ENCODE peak calls at places on chromosome 21, in seven cellular contexts. One of them, this sample, is unnamed.

GRCh38 chr21:26169611-26170470 is 729 bp downstream of the APP start:
- DNase-seq in SK-N-SH: peak; percentile 83
- DNase-seq in HCT116: peak; percentile 16
- DNase-seq in GM12878: no peak
- DNase-seq in K562: no peak
- DNase-seq in HepG2: no peak
- DNase-seq in H1: no peak
- DNase-seq in this sample: peak; percentile 51

GRCh38 chr21:21383126-21383525 is 384.9 kb downstream of the NCAM2 start:
- DNase-seq in SK-N-SH: no peak
- DNase-seq in HCT116: no peak
- DNase-seq in H1: no peak
- DNase-seq in K562: no peak
- DNase-seq in HepG2: no peak
- DNase-seq in GM12878: no peak
- DNase-seq in this sample: no peak

GRCh38 chr21:35070436-35070835 is 21.3 kb upstream of the RUNX1 start:
- DNase-seq in H1: no peak
- DNase-seq in HCT116: no peak
- DNase-seq in HepG2: no peak
- DNase-seq in SK-N-SH: no peak
- DNase-seq in GM12878: no peak
- DNase-seq in K562: no peak
- DNase-seq in this sample: no peak

GRCh38 chr21:38349111-38349746 is 92.4 kb downstream of the KCNJ15 start:
- DNase-seq in HepG2: no peak
- DNase-seq in HCT116: no peak
- DNase-seq in H1: no peak
- DNase-seq in SK-N-SH: no peak
- DNase-seq in K562: no peak
- DNase-seq in GM12878: no peak
- DNase-seq in this sample: no peak

GRCh38 chr21:25862596-25862995 is 127.8 kb downstream of the GABPA start:
- DNase-seq in GM12878: no peak
- DNase-seq in K562: peak; percentile 52
- DNase-seq in HCT116: peak; percentile 18
- DNase-seq in SK-N-SH: no peak
- DNase-seq in HepG2: peak; percentile 12
- DNase-seq in H1: no peak
- DNase-seq in this sample: no peak

GRCh38 chr21:42581676-42582371 is 68.2 kb downstream of the SLC37A1 start:
- DNase-seq in GM12878: no peak
- DNase-seq in H1: no peak
- DNase-seq in SK-N-SH: no peak
- DNase-seq in HepG2: no peak
- DNase-seq in HCT116: no peak
- DNase-seq in K562: no peak
- DNase-seq in this sample: no peak

GRCh38 chr21:45533731-45534571 is 8.3 kb downstream of the SLC19A1 start:
- DNase-seq in HCT116: no peak
- DNase-seq in GM12878: no peak
- DNase-seq in SK-N-SH: no peak
- DNase-seq in H1: no peak
- DNase-seq in HepG2: no peak
- DNase-seq in K562: no peak
- DNase-seq in this sample: no peak

GRCh38 chr21:34889287-34889536 is 159.9 kb downstream of the RUNX1 start:
- DNase-seq in HepG2: peak; percentile 9
- DNase-seq in K562: no peak
- DNase-seq in GM12878: no peak
- DNase-seq in H1: no peak
- DNase-seq in SK-N-SH: no peak
- DNase-seq in HCT116: no peak
- DNase-seq in this sample: peak; percentile 58

GRCh38 chr21:46619846-46620245 is 15.0 kb upstream of the S100B start:
- DNase-seq in SK-N-SH: no peak
- DNase-seq in GM12878: no peak
- DNase-seq in HepG2: no peak
- DNase-seq in H1: no peak
- DNase-seq in HCT116: no peak
- DNase-seq in K562: peak; percentile 14
- DNase-seq in this sample: no peak

GRCh38 chr21:32777269-32777668 is 5.7 kb upstream of the PAXBP1 start:
- DNase-seq in HCT116: no peak
- DNase-seq in HepG2: no peak
- DNase-seq in GM12878: no peak
- DNase-seq in K562: no peak
- DNase-seq in SK-N-SH: no peak
- DNase-seq in H1: no peak
- DNase-seq in this sample: no peak

GRCh38 chr21:42101246-42101645 is 30.1 kb downstream of the UMODL1 start:
- DNase-seq in H1: no peak
- DNase-seq in GM12878: no peak
- DNase-seq in HCT116: no peak
- DNase-seq in K562: no peak
- DNase-seq in SK-N-SH: no peak
- DNase-seq in HepG2: no peak
- DNase-seq in this sample: no peak

GRCh38 chr21:42252267-42252666 is 33.3 kb downstream of the ABCG1 start:
- DNase-seq in H1: no peak
- DNase-seq in SK-N-SH: no peak
- DNase-seq in HepG2: no peak
- DNase-seq in K562: no peak
- DNase-seq in GM12878: no peak
- DNase-seq in HCT116: no peak
- DNase-seq in this sample: no peak

DNA sequence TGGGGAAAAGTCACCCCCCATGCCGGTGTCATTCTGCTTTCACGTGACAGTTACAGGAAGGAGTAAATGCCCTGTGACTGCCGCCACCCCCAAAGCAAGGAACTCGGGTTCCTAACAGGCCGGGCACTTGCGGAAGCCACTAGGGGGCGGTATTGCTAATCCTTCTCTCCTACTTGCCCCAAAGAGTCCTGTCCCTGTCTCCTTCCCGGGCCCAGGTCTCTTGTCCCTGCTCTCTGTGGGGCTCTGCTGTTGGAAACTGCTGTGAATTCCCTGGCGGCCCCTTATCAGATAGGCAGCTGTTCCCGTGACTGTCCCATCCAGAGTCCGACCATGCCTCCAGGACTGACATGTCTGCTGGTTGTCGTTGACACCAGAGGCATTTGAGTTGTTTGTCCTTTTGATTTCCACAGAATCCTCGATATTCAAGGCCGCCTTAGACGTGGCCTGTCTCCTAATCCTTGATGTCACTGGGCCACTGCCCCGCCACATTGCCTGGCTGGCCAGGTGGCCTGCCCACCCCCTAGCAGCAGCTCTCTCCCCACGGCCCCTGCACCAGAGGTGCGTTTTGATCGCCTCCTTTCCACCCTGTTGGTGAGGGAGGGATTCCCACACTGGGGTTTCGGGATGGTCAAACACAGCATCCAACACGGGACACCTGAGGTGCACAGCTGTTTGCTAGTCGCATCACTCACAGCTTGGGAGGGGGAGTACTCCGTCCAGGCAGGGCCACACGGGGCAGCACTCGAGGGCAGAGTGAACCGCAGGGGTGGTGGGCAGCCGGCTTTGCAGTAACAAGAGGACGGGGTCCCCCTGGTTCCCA is 37.3 kb downstream of the CHAF1B start:
- DNase-seq in K562: peak; percentile 90
- DNase-seq in H1: peak; percentile 58
- DNase-seq in HCT116: peak; percentile 34
- DNase-seq in SK-N-SH: peak; percentile 59
- DNase-seq in HepG2: peak; percentile 40
- DNase-seq in GM12878: no peak
- DNase-seq in this sample: peak; percentile 55
- TF ChIP-seq JUND in K562: peak; percentile 6
- TF ChIP-seq JUND in H1: no peak
- TF ChIP-seq JUND in HCT116: no peak
- TF ChIP-seq JUND in SK-N-SH: no peak
- TF ChIP-seq JUND in HepG2: no peak
- TF ChIP-seq JUND in GM12878: no peak
- TF ChIP-seq JUND in this sample: no peak

DNA sequence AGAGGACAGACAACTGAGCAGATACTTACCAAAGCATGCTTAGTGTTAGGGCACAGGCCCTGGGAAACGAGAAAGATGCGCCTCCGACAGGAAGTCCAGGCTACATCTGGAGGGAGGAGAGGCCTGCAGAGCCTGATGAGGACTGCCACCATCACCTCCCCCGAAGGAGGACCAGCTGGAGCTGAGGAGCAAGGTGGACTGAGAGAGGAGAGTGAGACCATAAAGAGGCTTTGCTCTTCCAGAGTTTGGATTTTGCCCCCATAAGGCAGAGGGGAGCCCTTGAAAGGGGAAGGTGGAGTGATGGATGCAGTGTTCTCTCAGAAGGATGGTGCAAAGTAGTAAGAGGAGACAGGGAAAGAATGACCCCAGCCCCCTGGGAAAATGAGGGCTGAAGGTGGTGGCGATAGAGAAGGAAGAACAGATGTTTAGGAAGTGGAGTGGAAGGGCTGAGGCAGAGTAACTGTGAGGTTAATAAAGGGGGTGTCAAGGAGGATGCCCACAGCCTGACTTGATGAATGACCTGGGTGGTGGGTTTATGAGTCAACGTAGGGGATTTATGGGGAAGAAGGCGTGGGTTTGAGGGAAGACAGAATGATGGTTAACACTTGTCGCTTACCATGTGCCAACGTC is 1.1 kb upstream of the SCAF4 start:
- DNase-seq in HCT116: no peak
- DNase-seq in HepG2: peak; percentile 15
- DNase-seq in K562: no peak
- DNase-seq in GM12878: no peak
- DNase-seq in SK-N-SH: peak; percentile 52
- DNase-seq in H1: no peak
- DNase-seq in this sample: no peak
- TF ChIP-seq JUND in HCT116: no peak
- TF ChIP-seq JUND in HepG2: no peak
- TF ChIP-seq JUND in K562: no peak
- TF ChIP-seq JUND in GM12878: no peak
- TF ChIP-seq JUND in SK-N-SH: no peak
- TF ChIP-seq JUND in H1: no peak
- TF ChIP-seq JUND in this sample: no peak

GRCh38 chr21:44087426-44088400 is 19.5 kb upstream of the PWP2 start:
- DNase-seq in K562: no peak
- DNase-seq in SK-N-SH: no peak
- DNase-seq in HCT116: no peak
- DNase-seq in HepG2: no peak
- DNase-seq in GM12878: no peak
- DNase-seq in H1: no peak
- DNase-seq in this sample: no peak
- TF ChIP-seq JUND in K562: no peak
- TF ChIP-seq JUND in SK-N-SH: no peak
- TF ChIP-seq JUND in HCT116: no peak
- TF ChIP-seq JUND in HepG2: no peak
- TF ChIP-seq JUND in GM12878: no peak
- TF ChIP-seq JUND in H1: no peak
- TF ChIP-seq JUND in this sample: no peak

DNA sequence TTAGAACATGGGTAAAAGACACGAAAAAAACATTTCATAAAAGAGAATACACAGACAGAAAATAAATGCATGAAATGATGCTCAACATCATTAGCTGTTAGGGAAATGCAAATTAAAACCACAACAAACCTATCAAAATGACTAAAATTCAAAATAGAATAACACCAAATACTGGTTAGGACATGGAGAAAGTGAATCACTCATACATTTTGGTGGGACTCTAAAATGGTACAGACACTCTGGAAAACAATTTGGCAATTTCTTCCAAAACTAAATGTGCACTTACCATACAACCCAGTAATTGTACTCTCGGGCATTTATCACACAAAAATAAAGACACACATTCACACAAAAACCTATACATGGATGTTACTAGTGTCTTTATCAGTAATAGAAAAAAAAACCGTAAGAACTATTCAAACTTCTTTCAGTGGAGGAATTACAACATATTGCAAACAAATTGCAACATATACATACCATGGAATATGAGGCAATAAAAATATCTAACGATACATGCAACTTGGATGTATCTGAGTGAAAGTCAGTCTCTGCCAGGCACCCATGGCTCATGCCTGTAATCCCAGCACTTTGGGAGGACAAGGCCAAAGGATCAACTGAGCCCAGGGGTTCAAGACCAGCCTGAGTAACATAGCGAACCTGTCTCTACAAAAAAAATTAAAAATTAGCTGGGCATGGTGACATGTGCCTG is 19.7 kb downstream of the HSF2BP start:
- DNase-seq in HCT116: no peak
- DNase-seq in SK-N-SH: no peak
- DNase-seq in GM12878: no peak
- DNase-seq in K562: no peak
- DNase-seq in HepG2: peak; percentile 46
- DNase-seq in H1: no peak
- DNase-seq in this sample: no peak
- TF ChIP-seq JUND in HCT116: no peak
- TF ChIP-seq JUND in SK-N-SH: no peak
- TF ChIP-seq JUND in GM12878: no peak
- TF ChIP-seq JUND in K562: no peak
- TF ChIP-seq JUND in HepG2: no peak
- TF ChIP-seq JUND in H1: no peak
- TF ChIP-seq JUND in this sample: no peak

GRCh38 chr21:16707274-16707673 is 805.6 kb upstream of the CXADR start:
- DNase-seq in H1: no peak
- DNase-seq in HepG2: no peak
- DNase-seq in HCT116: no peak
- DNase-seq in SK-N-SH: no peak
- DNase-seq in GM12878: no peak
- DNase-seq in K562: no peak
- DNase-seq in this sample: no peak

GRCh38 chr21:16713331-16714114 is 799.3 kb upstream of the CXADR start:
- DNase-seq in HepG2: no peak
- DNase-seq in HCT116: no peak
- DNase-seq in K562: no peak
- DNase-seq in H1: no peak
- DNase-seq in GM12878: no peak
- DNase-seq in SK-N-SH: no peak
- DNase-seq in this sample: no peak

GRCh38 chr21:16708431-16708830 is 804.4 kb upstream of the CXADR start:
- DNase-seq in GM12878: no peak
- DNase-seq in HCT116: no peak
- DNase-seq in H1: no peak
- DNase-seq in K562: no peak
- DNase-seq in HepG2: no peak
- DNase-seq in SK-N-SH: no peak
- DNase-seq in this sample: no peak

DNA sequence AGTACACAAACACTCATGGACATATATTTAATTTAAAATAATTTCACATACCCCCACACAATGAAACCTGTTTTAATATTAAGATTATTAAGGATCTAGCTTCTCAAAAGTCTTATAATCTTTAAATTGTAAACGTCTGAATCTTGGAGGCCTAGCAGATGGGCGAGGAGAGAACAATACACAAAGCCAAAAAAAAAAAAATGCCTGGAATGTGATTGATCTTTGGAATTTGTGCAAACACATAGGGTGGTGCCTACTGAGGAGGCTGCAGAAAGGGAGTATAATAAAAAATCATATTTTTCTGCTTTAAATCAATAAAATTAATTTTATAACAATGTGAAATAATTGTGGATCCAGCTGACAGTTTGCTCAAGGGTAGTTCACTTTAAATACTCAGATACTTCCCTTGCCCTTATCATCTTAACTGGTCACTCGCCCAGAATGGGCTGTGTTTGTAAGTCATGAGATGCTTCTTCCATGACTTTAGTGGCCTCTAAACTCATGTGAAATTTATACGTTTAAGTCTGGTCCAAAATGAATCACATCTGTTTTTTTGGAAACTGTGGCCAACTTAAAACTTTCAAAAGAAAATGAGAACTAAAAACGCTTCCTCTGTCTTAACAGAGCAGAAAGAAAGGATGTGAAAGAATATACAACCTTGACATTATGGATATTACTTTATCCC is 802.8 kb upstream of the CXADR start:
- DNase-seq in HCT116: no peak
- DNase-seq in SK-N-SH: no peak
- DNase-seq in H1: no peak
- DNase-seq in HepG2: peak; percentile 16
- DNase-seq in GM12878: no peak
- DNase-seq in K562: no peak
- DNase-seq in this sample: no peak
- TF ChIP-seq JUND in HCT116: no peak
- TF ChIP-seq JUND in SK-N-SH: no peak
- TF ChIP-seq JUND in H1: no peak
- TF ChIP-seq JUND in HepG2: no peak
- TF ChIP-seq JUND in GM12878: no peak
- TF ChIP-seq JUND in K562: no peak
- TF ChIP-seq JUND in this sample: no peak